ENCODE peak calls at places on chromosomes 6 and 20, in four cellular contexts. F is GM12878, N is K562, U is HepG2. C is an unnamed sample.

GRCh38 chr6:40957616-40958492 is 81.2 kb downstream of the UNC5CL start:
- DNase-seq in U (peak), F (no peak), N (no peak), C (no peak)

GRCh38 chr6:112560651-112561050 is 213.5 kb downstream of the RFPL4B start:
- DNase-seq in N (no peak), F (no peak), U (no peak), C (no peak)

GRCh38 chr20:33649201-33649631 is 12.9 kb upstream of the C20orf144 start:
- DNase-seq in F (no peak), U (no peak), N (no peak), C (no peak)

GRCh38 chr20:11845311-11845710 is 72.4 kb upstream of the BTBD3 start:
- DNase-seq in U (no peak), N (no peak), F (no peak), C (no peak)

GRCh38 chr6:41940759-41941279 is 789 bp downstream of the CCND3 start:
- DNase-seq in N (no peak), F (no peak), U (no peak), C (peak)

GRCh38 chr6:5142915-5143314 is 57.8 kb downstream of the PPP1R3G start:
- DNase-seq in F (no peak), U (no peak), N (no peak), C (no peak)

GRCh38 chr6:38259736-38260135 is 380.0 kb downstream of the BTBD9 start:
- DNase-seq in N (no peak), U (no peak), F (no peak), C (no peak)

GRCh38 chr20:61490721-61491120 is 238.7 kb downstream of the CDH4 start:
- DNase-seq in N (no peak), F (no peak), U (no peak), C (no peak)

GRCh38 chr6:155530219-155530834 is 74.7 kb upstream of the NOX3 start:
- DNase-seq in F (no peak), N (peak), U (peak), C (no peak)

GRCh38 chr6:159934181-159934580 is 34.7 kb upstream of the IGF2R start:
- DNase-seq in N (no peak), U (no peak), F (no peak), C (no peak)

GRCh38 chr6:37851997-37852524 is 32.5 kb downstream of the ZFAND3 start:
- DNase-seq in N (no peak), F (no peak), U (no peak), C (no peak)

GRCh38 chr20:36465109-36466080 is 75.9 kb upstream of the MYL9 start:
- DNase-seq in U (peak), F (no peak), N (peak), C (no peak)

GRCh38 chr20:63945031-63945658 is 11.1 kb downstream of the UCKL1 start:
- DNase-seq in N (no peak), F (no peak), U (no peak), C (no peak)

GRCh38 chr20:45497971-45498494 is 17.4 kb downstream of the SPINT3 start:
- DNase-seq in N (no peak), U (no peak), F (no peak), C (no peak)

GRCh38 chr6:113599444-113599843 is 257.7 kb upstream of the MARCKS start:
- DNase-seq in U (no peak), F (no peak), N (no peak), C (no peak)
- TF ChIP-seq ETV6 in U (no peak), F (no peak), N (no peak), C (no peak)

DNA sequence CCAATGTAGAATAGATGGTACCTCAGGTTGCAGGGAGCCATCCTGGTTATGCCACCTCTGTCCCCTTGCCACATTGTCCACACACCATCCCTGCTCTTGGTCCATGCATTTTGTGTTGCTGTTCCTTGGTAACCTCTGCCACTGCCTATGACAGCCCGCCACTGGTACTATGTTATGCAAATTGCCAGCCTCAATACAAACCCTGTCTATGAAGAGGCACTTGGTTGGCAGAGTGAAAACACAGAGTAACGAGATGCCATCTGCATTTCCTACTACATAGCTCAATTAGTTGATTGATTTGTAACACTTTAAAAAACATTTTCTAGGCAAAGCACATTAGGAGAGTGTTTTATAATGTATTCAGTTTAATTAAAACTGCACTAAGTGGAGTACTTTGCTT is 817.2 kb downstream of the KIF16B start:
- DNase-seq in F (no peak), U (no peak), N (no peak), C (no peak)
- TF ChIP-seq NR2C2 in F (no peak), U (no peak), N (no peak), C (no peak)

GRCh38 chr6:88641178-88641903 is 322.1 kb downstream of the RNGTT start:
- DNase-seq in U (no peak), F (peak), N (no peak), C (no peak)
- TF ChIP-seq ETV6 in U (no peak), F (no peak), N (no peak), C (no peak)

GRCh38 chr6:21634582-21634981 is 41.0 kb downstream of the SOX4 start:
- DNase-seq in N (no peak), F (no peak), U (peak), C (no peak)
- TF ChIP-seq NR2C2 in N (no peak), F (no peak), U (no peak), C (no peak)

GRCh38 chr6:141580988-141581387 is 551.7 kb upstream of the GJE1 start:
- DNase-seq in U (no peak), N (no peak), F (no peak), C (no peak)
- TF ChIP-seq ETV6 in U (no peak), N (no peak), F (no peak), C (no peak)

DNA sequence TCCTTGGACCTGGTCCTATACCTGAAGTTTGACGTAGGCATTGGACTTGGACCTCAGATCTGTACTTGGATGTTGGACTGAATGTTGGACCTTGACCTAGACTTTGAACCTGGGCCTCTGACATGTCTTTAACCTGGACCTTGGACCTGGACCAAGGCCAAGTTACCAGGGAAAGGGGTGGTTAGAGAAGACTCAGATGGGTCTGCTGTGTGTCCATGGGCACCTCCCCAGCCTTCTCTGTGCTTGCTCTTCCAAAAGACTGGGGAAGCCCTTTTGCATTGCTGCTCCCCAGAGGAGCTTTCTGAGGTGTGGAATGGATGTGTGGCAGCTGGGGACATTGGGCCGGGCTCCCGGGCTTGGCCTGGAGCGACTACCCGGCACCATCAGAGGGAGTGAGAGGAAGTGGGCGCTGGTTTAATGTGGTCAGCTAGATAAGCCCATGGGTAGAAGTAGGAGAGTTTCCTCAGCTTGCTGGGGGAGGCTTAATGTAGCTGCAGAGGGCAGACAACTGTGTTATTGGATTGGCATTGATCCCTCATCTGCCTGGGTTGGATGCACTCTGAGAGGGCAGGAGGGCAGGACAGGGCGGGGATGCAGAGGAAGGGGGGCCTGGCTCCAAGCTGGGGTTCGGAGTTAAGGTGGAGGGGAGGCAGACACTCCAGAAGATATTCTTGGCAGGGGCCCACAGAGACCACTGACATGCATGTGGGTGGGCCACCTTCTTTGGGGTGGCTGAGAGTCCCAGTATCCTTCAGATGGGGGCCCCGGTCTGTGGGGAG is 4.2 kb downstream of the SCRT2 start:
- DNase-seq in F (no peak), U (no peak), N (peak), C (no peak)
- TF ChIP-seq NR2C2 in F (no peak), U (peak), N (no peak), C (no peak)

GRCh38 chr6:8215631-8216030 is 113.3 kb upstream of the EEF1E1 start:
- DNase-seq in U (no peak), N (no peak), F (no peak), C (no peak)
- TF ChIP-seq ETV6 in U (no peak), N (no peak), F (no peak), C (no peak)

GRCh38 chr6:90569223-90569622 is 17.6 kb downstream of the MAP3K7 start:
- DNase-seq in N (no peak), F (no peak), U (no peak), C (no peak)

GRCh38 chr6:90573624-90574023 is 13.2 kb downstream of the MAP3K7 start:
- DNase-seq in N (no peak), U (no peak), F (no peak), C (no peak)

GRCh38 chr6:90575267-90575666 is 11.6 kb downstream of the MAP3K7 start:
- DNase-seq in U (no peak), N (no peak), F (no peak), C (no peak)

GRCh38 chr6:90578894-90579549 is 7.8 kb downstream of the MAP3K7 start:
- DNase-seq in N (no peak), F (no peak), U (no peak), C (no peak)

GRCh38 chr6:90574610-90575009 is 12.3 kb downstream of the MAP3K7 start:
- DNase-seq in F (no peak), N (no peak), U (no peak), C (no peak)
- TF ChIP-seq NR2C2 in F (no peak), N (no peak), U (no peak), C (no peak)

DNA sequence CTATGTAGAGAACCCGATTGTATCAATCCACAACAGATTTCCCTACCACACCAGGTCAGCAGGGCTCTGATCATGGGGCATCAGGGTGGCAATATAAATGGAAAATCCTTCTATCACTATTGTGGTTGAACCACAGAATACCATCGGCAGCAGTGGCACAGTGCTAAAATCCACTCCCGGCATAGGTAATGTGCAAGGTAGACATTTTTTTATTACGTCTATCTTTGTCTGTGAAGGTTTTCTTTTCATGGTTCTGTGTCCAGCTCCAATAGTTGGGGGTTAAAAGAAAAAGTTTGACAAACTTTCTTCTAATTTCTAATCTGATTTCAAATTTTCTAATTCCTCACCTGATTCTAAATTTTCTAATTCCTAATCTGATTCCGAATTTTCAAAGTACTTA is 302.7 kb upstream of the PREP start:
- DNase-seq in U (no peak), F (no peak), N (no peak), C (no peak)
- TF ChIP-seq ETV6 in U (no peak), F (no peak), N (no peak), C (no peak)

DNA sequence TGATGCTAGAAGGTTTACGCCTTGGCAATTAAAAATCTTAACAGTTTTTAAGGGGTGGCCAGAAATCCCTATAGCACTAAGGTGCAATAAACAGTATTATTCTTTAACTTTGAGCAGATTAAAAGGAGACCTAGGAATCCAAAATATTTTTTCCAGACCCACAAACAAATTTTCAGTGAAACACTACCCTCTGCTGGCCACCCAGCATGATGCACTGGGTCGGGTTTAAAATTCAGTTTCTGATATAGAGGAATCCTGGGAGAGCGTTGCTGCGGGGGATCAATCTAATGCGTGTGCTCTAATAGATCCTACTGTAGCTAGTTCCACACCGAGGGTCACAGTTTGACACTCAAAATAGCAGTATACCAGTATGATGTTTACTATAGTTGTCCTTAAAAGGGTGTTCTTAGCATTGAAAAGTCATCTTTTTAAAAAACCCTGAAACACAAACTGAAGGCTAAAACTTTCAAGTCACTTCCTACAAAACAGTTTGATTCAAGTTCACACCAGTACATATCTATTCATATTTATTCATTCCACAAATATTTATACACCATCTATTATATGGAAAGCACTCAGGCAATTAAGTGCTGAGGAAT is 10.2 kb downstream of the UBE3D start:
- DNase-seq in U (peak), F (no peak), N (peak), C (peak)
- TF ChIP-seq NR2C2 in U (no peak), F (no peak), N (no peak), C (no peak)